ENCODE peak calls at places on chromosomes 3 and 15, in six cellular contexts. Q, F, K, Z, A and N are unnamed samples.

GRCh38 chr3:188594137-188594536 is 440.2 kb downstream of the LPP start:
- DNase-seq in K (peak; percentile 80), A (no peak), F (peak; percentile 80), Q (no peak), Z (no peak), N (peak; percentile 90)

GRCh38 chr15:94972314-94972713 is 741.0 kb downstream of the MCTP2 start:
- DNase-seq in F (no peak), Q (peak; percentile 12), A (no peak), Z (no peak), K (no peak), N (no peak)

GRCh38 chr15:56759450-56759845 is 26.1 kb upstream of the ZNF280D start:
- DNase-seq in K (peak; percentile 91), A (no peak), Q (no peak), Z (peak; percentile 63), F (peak; percentile 86), N (peak; percentile 93)

GRCh38 chr3:12706504-12707253 is 42.8 kb upstream of the RAF1 start:
- DNase-seq in K (no peak), A (peak; percentile 78), Z (peak; percentile 59), F (no peak), Q (peak; percentile 67), N (peak; percentile 56)

GRCh38 chr15:96870510-96871039 is 540.1 kb downstream of the NR2F2 start:
- DNase-seq in K (no peak), F (no peak), Q (no peak), Z (no peak), A (no peak), N (no peak)

GRCh38 chr3:14769531-14770325 is 49.0 kb upstream of the FGD5 start:
- DNase-seq in F (no peak), Z (no peak), K (no peak), Q (no peak), A (no peak), N (no peak)

GRCh38 chr3:129428020-129428381 is 435 bp downstream of the EFCAB12 start:
- DNase-seq in Z (no peak), Q (no peak), A (no peak), F (no peak), K (no peak), N (no peak)

GRCh38 chr3:147038456-147038855 is 367.9 kb downstream of the ZIC4 start:
- DNase-seq in K (no peak), Q (no peak), F (no peak), Z (no peak), A (no peak), N (peak; percentile 8)

GRCh38 chr15:46685681-46686080 is 1031.6 kb upstream of the SEMA6D start:
- DNase-seq in Z (no peak), Q (no peak), F (no peak), A (no peak), K (no peak), N (no peak)

GRCh38 chr3:186361612-186362408 is at the start of gene DGKG:
- DNase-seq in Z (no peak), A (peak; percentile 33), Q (no peak), F (no peak), K (no peak), N (peak; percentile 33)

GRCh38 chr15:70030851-70031645 is 66.7 kb downstream of the TLE3 start:
- DNase-seq in K (no peak), Z (no peak), Q (no peak), A (no peak), F (no peak), N (no peak)
- H3K4me3 ChIP-seq in K (no peak overlapping the region), Z (no peak overlapping the region), Q (no peak overlapping the region), A (no peak overlapping the region), F (no peak overlapping the region), N (no peak overlapping the region)

DNA sequence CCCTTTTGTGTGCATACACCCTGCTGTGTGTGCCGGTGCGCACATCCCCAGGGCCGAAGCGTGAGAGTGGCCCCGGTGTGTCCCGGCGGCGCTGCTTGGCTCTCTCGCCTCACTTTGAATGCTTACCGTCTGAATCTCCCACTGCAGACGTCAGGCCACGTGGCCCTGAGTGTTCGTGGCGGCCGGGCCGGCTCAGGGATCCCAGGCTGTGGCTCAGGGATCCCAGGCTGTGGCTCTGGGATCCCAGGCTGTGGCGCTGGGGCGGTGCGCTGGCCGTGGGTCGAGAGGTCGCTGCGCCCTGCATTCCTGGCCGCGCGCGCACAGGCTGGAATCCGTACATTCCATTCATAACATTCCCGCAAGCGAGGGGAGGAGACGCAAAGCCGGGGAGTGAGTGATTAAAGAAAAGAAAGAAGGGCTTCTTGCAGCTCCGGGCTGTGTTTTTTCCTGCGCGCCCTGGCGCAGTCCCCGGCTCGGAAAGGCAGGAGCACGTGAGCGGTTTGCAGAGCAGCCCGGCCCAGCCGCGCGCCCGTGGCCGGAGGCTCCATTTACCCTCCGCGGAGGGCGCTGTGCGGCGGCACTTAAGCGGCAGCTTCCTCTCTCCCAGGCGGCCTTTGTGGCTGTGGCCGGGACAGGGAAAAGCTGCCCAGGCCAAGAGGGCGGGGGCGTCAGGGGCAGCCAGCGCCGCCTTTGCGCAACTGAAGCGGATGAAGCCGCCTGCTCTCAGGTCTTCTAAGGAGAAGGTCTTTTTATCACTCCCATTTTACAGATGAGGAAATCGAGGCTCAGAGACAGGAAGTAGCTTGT is 87.0 kb upstream of the ALDH1L1 start:
- DNase-seq in F (peak; percentile 74), A (no peak), K (peak; percentile 84), Z (peak; percentile 75), Q (peak; percentile 88), N (peak; percentile 87)
- H3K4me3 ChIP-seq in F (peak overlapping the region; percentile 39), A (no peak overlapping the region), K (peak overlapping the region; percentile 48), Z (peak overlapping the region; percentile 2), Q (no peak overlapping the region), N (peak overlapping the region; percentile 41)

DNA sequence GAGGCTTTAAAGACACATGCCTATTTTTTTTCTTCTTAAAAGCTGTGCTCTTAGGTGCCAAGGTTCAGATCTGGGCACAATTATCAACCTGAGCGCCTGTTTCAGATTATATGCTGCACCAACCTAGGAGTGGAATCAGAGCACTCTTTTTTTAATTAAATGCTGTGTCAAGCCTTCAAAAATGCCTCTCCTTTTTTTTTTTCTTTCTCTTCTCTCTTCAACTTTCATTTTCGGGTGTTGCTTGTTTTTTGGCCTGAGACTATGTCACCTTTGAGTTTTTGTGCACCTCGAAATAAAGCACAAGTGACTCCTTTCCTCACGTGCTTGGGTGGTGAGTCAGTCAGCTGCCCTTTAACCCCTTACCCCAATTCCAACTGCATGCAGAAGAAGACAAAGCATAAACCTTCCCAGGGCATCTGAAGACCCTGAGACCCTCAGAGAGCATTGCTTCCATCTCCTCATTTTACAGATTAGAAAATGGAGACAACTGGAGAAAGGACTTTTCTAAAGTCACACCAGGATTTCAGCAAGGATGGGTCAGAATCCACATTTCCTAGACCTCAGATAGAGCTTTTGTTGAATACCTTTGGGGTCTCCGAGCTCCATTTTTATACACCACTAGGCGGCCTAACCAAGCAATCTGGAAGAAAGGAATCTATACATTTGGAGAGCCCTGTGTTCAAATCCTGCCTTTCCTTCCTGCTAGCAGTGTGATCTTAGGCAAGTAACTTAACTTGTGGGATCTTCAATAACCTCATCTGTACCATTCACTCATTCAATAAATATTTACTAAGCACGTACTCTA is 631 bp upstream of the PRICKLE2 start:
- DNase-seq in A (peak; percentile 35), Z (no peak), K (no peak), Q (no peak), F (no peak), N (no peak)
- H3K4me3 ChIP-seq in A (peak overlapping the region; percentile 57), Z (peak overlapping the region; percentile 27), K (peak overlapping the region; percentile 56), Q (no peak overlapping the region), F (peak overlapping the region; percentile 43), N (peak overlapping the region; percentile 58)

GRCh38 chr3:27716309-27716708 is 5.8 kb downstream of the EOMES start:
- DNase-seq in A (no peak), F (no peak), Z (no peak), Q (no peak), K (no peak), N (no peak)

GRCh38 chr3:27715863-27716262 is 6.3 kb downstream of the EOMES start:
- DNase-seq in K (no peak), F (no peak), Q (no peak), Z (no peak), A (no peak), N (no peak)

GRCh38 chr3:27714101-27714526 is 8.0 kb downstream of the EOMES start:
- DNase-seq in A (no peak), K (no peak), Z (no peak), F (no peak), Q (no peak), N (no peak)

GRCh38 chr3:27714692-27715453 is 7.2 kb downstream of the EOMES start:
- DNase-seq in Q (peak; percentile 68), K (no peak), A (no peak), F (no peak), Z (no peak), N (no peak)

GRCh38 chr3:27715454-27715806 is 6.7 kb downstream of the EOMES start:
- DNase-seq in F (no peak), Z (no peak), K (no peak), A (no peak), Q (no peak), N (no peak)
- H3K4me3 ChIP-seq in F (peak overlapping the region; percentile 19), Z (no peak overlapping the region), K (no peak overlapping the region), A (no peak overlapping the region), Q (no peak overlapping the region), N (no peak overlapping the region)

GRCh38 chr3:141076821-141077571 is 25.8 kb downstream of the SPSB4 start:
- DNase-seq in A (no peak), Z (peak; percentile 57), Q (peak; percentile 77), K (no peak), F (no peak), N (peak; percentile 21)
- H3K4me3 ChIP-seq in A (no peak overlapping the region), Z (no peak overlapping the region), Q (no peak overlapping the region), K (peak overlapping the region; percentile 11), F (peak overlapping the region; percentile 31), N (peak overlapping the region; percentile 13)

GRCh38 chr3:181076558-181076957 is 87.0 kb upstream of the DNAJC19 start:
- DNase-seq in Z (no peak), F (no peak), Q (no peak), K (no peak), A (no peak), N (no peak)
- H3K4me3 ChIP-seq in Z (no peak overlapping the region), F (no peak overlapping the region), Q (no peak overlapping the region), K (no peak overlapping the region), A (no peak overlapping the region), N (no peak overlapping the region)